ENCODE peak calls at places on chromosomes 6 and 20, in seven cellular contexts. R is K562, U is HCT116, X is GM12878, P is H1, H is HepG2, N is SK-N-SH. F is an unnamed sample.

GRCh38 chr20:22562620-22563019 is 21.8 kb downstream of the FOXA2 start:
- DNase-seq in R (no peak), U (no peak), X (no peak), P (no peak), H (no peak), N (no peak), F (no peak)

GRCh38 chr6:70241031-70241430 is 61.9 kb downstream of the COL9A1 start:
- DNase-seq in R (no peak), U (no peak), X (no peak), P (no peak), H (no peak), N (no peak), F (no peak)

GRCh38 chr20:20411841-20412240 is 43.9 kb downstream of the INSM1 start:
- DNase-seq in R (no peak), U (no peak), X (no peak), P (no peak), H (no peak), N (no peak), F (no peak)

GRCh38 chr6:106069478-106069877 is 16.7 kb upstream of the PRDM1 start:
- DNase-seq in R (no peak), U (no peak), X (no peak), P (no peak), H (peak; percentile 12), N (peak; percentile 36), F (no peak)

GRCh38 chr20:56437196-56437960 is 25.3 kb downstream of the CASS4 start:
- DNase-seq in R (no peak), U (no peak), X (no peak), P (no peak), H (no peak), N (no peak), F (no peak)

GRCh38 chr6:105326216-105326615 is 76.7 kb downstream of the PREP start:
- DNase-seq in R (no peak), U (peak; percentile 56), X (no peak), P (no peak), H (peak; percentile 52), N (no peak), F (no peak)

GRCh38 chr6:82915666-82916065 is 150.0 kb downstream of the UBE3D start:
- DNase-seq in R (no peak), U (no peak), X (no peak), P (no peak), H (no peak), N (no peak), F (no peak)

GRCh38 chr6:161370882-161371281 is 97.0 kb upstream of the AGPAT4 start:
- DNase-seq in R (peak; percentile 84), U (peak; percentile 64), X (peak; percentile 16), P (peak; percentile 73), H (peak; percentile 60), N (peak; percentile 79), F (peak; percentile 27)

GRCh38 chr20:478949-479429 is 16.7 kb upstream of the TBC1D20 start:
- DNase-seq in R (peak; percentile 29), U (peak; percentile 41), X (no peak), P (no peak), H (peak; percentile 84), N (peak; percentile 56), F (peak; percentile 83)

GRCh38 chr6:44795326-44795725 is 407.8 kb downstream of the CDC5L start:
- DNase-seq in R (no peak), U (no peak), X (no peak), P (no peak), H (no peak), N (no peak), F (no peak)

GRCh38 chr6:44804016-44804415 is 416.5 kb downstream of the CDC5L start:
- DNase-seq in R (no peak), U (no peak), X (no peak), P (no peak), H (no peak), N (no peak), F (no peak)

GRCh38 chr6:44804546-44804945 is 417.0 kb downstream of the CDC5L start:
- DNase-seq in R (no peak), U (no peak), X (no peak), P (no peak), H (peak; percentile 31), N (no peak), F (no peak)

GRCh38 chr6:44801188-44801587 is 413.7 kb downstream of the CDC5L start:
- DNase-seq in R (no peak), U (no peak), X (no peak), P (no peak), H (no peak), N (no peak), F (no peak)

DNA sequence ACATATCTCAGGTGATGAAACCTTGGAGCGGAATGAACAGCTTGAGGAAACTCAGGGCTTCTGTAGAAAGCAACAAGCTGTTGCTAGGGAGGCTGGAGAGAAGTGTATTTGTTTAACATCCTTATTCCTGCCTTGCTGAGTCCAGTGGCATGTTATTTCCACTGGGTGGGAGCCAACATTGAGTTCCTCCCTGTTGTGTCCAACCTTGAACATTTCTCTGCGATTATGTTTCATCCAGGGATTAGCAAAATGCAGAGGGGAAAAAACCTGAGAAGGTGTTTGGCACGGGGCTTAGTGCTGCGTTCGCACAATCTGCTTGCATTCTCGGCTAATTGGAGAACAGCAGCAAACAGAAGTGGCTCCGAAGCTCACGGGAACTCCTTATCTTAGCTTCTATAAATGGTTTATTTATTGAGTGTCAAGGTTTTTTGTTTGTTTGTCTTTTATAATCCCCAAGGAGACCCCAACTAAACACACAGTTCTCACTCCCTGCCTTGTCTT is 412.7 kb downstream of the CDC5L start:
- DNase-seq in R (no peak), U (no peak), X (no peak), P (no peak), H (peak; percentile 18), N (no peak), F (peak; percentile 41)
- TF ChIP-seq JUND in R (no peak), U (no peak), X (no peak), P (no peak), H (no peak), N (no peak), F (no peak)

DNA sequence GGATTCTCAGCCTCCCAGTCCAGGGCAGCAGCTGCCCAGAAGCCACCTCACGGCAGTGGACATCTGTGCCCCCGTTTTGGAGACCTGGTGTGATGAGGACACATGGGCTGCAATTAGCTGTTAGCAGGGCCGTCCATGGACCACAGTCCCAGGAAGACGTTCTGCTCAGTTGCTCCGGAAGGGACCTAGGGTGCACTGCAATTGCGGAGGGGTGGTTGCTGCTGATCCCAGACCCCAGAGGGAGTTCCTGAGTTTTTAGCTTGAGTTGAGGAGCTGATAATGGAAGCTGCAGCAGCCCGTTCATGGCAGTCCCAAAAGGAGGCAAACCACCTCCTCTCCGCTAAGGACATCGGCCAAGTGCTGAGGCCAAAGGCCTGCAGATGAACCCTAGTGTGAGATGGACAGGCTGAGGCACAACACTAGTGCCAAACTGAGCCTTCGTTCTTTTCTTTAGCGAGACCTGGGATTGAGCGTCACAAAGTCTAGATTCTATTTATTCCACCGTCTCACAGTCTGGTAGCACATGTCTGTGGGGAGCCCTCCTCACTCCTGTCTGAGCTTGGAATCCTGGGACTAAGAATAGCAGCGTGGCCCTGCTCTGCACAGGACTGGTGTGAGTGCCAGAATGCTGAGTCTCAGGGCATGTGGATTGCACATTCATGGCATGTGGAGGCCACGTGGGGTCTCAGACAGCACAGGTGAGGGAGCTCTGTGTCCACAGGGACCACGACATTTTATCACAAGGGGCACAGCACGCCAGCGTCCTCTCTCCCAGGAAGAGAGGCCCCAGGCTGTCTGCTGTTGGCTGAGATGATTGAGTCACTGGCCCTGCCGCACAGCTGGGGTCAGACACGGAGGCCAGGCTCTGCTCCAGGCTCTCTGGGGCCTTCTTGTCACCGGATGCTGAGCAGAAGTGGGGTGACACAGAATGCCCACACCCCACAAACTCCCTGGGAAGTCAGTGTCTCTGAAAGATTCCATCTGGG is 113.4 kb downstream of the PSMB1 start:
- DNase-seq in R (no peak), U (no peak), X (no peak), P (no peak), H (no peak), N (peak; percentile 29), F (no peak)
- TF ChIP-seq JUND in R (no peak), U (no peak), X (no peak), P (no peak), H (no peak), N (no peak), F (no peak)

GRCh38 chr6:43695078-43695966 is 7.7 kb upstream of the MRPS18A start:
- DNase-seq in R (no peak), U (no peak), X (no peak), P (peak; percentile 63), H (no peak), N (no peak), F (no peak)
- TF ChIP-seq JUND in R (no peak), U (no peak), X (no peak), P (no peak), H (no peak), N (no peak), F (no peak)

GRCh38 chr6:44131880-44132279 is 4.5 kb downstream of the TMEM63B start:
- DNase-seq in R (no peak), U (no peak), X (no peak), P (no peak), H (no peak), N (no peak), F (peak; percentile 30)

GRCh38 chr6:44132476-44132875 is 5.1 kb downstream of the TMEM63B start:
- DNase-seq in R (no peak), U (no peak), X (no peak), P (no peak), H (no peak), N (no peak), F (no peak)

GRCh38 chr6:44133981-44134711 is 6.8 kb downstream of the TMEM63B start:
- DNase-seq in R (peak; percentile 92), U (no peak), X (no peak), P (no peak), H (no peak), N (no peak), F (no peak)

GRCh38 chr6:44135173-44135748 is 7.9 kb downstream of the TMEM63B start:
- DNase-seq in R (no peak), U (no peak), X (no peak), P (no peak), H (no peak), N (no peak), F (no peak)

DNA sequence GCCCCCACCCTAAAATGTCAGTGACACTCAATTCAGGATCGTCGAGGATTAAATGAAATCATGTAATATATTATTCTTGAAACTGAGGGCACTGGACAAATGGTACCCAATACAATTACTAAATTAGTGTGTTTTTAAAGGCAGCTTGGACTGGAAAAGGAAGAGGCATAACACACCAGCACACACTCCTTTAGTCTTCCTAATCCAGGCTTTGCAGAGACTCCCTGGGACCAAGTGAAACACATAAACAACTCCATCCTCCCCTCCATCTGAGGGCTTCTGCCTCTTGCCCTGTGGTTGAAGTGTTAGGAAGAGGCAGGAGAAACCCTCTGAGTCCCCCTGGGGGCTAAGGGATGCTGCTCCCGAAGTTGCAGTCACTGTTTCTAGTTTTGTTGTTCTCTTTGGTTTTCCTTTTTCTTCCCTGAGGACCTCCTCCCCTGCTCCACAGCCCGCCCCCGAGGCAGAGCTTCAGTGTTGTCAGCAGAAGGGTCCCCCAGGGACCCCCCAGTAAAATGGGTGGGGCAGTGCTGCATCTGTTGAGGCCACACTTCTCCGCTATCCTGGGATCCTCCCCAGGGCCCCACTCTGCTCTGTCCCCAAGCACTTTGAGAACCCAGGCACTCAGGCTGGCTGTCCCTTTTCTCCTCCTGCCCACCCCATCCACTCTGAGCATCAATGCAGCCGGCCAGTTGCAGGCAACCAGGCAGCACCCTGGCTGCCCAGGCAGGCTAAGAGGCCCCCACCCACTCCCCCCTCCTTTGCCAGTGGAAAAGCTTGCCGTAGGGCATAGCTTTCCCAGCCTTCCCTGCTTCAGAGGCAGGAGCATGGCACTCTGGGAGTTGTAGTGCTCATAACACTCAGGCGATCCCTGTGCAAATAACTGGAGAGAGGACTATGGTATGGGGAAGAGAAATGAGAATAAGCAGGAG is 5.9 kb downstream of the TMEM63B start:
- DNase-seq in R (peak; percentile 60), U (peak; percentile 15), X (no peak), P (no peak), H (peak; percentile 68), N (peak; percentile 94), F (peak; percentile 90)
- TF ChIP-seq JUND in R (peak; percentile 2), U (no peak), X (no peak), P (no peak), H (no peak), N (no peak), F (no peak)

GRCh38 chr6:74277749-74278148 is 581.7 kb downstream of the CD109 start:
- DNase-seq in R (no peak), U (no peak), X (no peak), P (no peak), H (no peak), N (peak; percentile 2), F (no peak)
- TF ChIP-seq JUND in R (no peak), U (no peak), X (no peak), P (no peak), H (no peak), N (no peak), F (no peak)

F was measured in T47D.